ENCODE peak calls at places on chromosome 2, in six cellular contexts. F is pancreas, I is astrocyte of the cerebellum, Y is MM.1S, G is GM23338, J is body of pancreas. Z is an unnamed sample.

GRCh38 chr2:70258532-70258875 is 567 bp downstream of the PCYOX1 start:
- DNase-seq in F (peak; percentile 59), I (no peak), Y (peak; percentile 25), J (peak; percentile 75), G (peak; percentile 35), Z (no peak)

GRCh38 chr2:72494392-72494791 is 331.4 kb downstream of the EXOC6B start:
- DNase-seq in Y (no peak), F (no peak), I (no peak), G (no peak), J (no peak), Z (no peak)

GRCh38 chr2:218263817-218264611 is 3.2 kb downstream of the GPBAR1 start:
- DNase-seq in J (no peak), G (no peak), I (no peak), Y (no peak), F (no peak), Z (no peak)

GRCh38 chr2:23381084-23381483 is 3.9 kb upstream of the KLHL29 start:
- DNase-seq in Y (no peak), I (peak; percentile 20), F (peak; percentile 66), J (peak; percentile 82), G (no peak), Z (no peak)

GRCh38 chr2:197113221-197113831 is 186.8 kb upstream of the PGAP1 start:
- DNase-seq in I (no peak), Y (peak; percentile 45), G (peak; percentile 63), F (no peak), J (no peak), Z (no peak)

GRCh38 chr2:24491626-24492282 is 700 bp downstream of the NCOA1 start:
- DNase-seq in G (peak; percentile 77), Y (peak; percentile 47), I (no peak), F (peak; percentile 51), J (peak; percentile 50), Z (no peak)

GRCh38 chr2:235160281-235160805 is 208.5 kb downstream of the SH3BP4 start:
- DNase-seq in J (no peak), I (no peak), Y (no peak), G (no peak), F (no peak), Z (no peak)

GRCh38 chr2:157840568-157841156 is 35.5 kb downstream of the ACVR1 start:
- DNase-seq in G (no peak), F (peak; percentile 73), J (peak; percentile 81), I (peak; percentile 83), Y (no peak), Z (no peak)

GRCh38 chr2:1791670-1792069 is 47.4 kb upstream of the PXDN start:
- DNase-seq in I (no peak), J (no peak), F (no peak), Y (no peak), G (no peak), Z (no peak)

GRCh38 chr2:176637497-176638166 is 368.4 kb downstream of the MTX2 start:
- DNase-seq in I (no peak), F (peak; percentile 29), G (peak; percentile 74), Y (peak; percentile 37), J (peak; percentile 4), Z (no peak)

GRCh38 chr2:72937356-72937669 is 20.0 kb downstream of the EMX1 start:
- DNase-seq in F (no peak), J (no peak), Y (no peak), G (no peak), I (no peak), Z (no peak)

GRCh38 chr2:219643788-219644398 is 16.5 kb downstream of the SLC4A3 start:
- DNase-seq in I (no peak), Y (no peak), F (no peak), J (no peak), G (peak; percentile 75), Z (no peak)

GRCh38 chr2:40403233-40403841 is 48.6 kb downstream of the SLC8A1 start:
- DNase-seq in I (peak; percentile 18), F (no peak), Y (no peak), J (no peak), G (no peak), Z (no peak)

GRCh38 chr2:36812196-36812595 is 115.7 kb downstream of the VIT start:
- DNase-seq in G (peak; percentile 84), F (no peak), I (no peak), J (no peak), Y (no peak), Z (no peak)

GRCh38 chr2:128343459-128343858 is 24.8 kb upstream of the HS6ST1 start:
- DNase-seq in G (no peak), F (no peak), Y (no peak), I (no peak), J (no peak), Z (no peak)

GRCh38 chr2:195533771-195534642 is 123.0 kb upstream of the SLC39A10 start:
- DNase-seq in I (peak; percentile 83), J (peak; percentile 56), Y (no peak), G (peak; percentile 11), F (no peak), Z (no peak)

GRCh38 chr2:71462641-71463341 is 9.4 kb downstream of the DYSF start:
- DNase-seq in J (no peak), I (no peak), F (no peak), Y (no peak), G (no peak), Z (no peak)

GRCh38 chr2:33068261-33068660 is 121.5 kb downstream of the LTBP1 start:
- DNase-seq in G (no peak), Y (no peak), F (no peak), J (no peak), I (no peak), Z (no peak)

GRCh38 chr2:54631755-54632154 is 91.7 kb upstream of the EML6 start:
- DNase-seq in J (no peak), Y (no peak), G (no peak), I (no peak), F (no peak), Z (no peak)

GRCh38 chr2:162175720-162176119 is 23.7 kb upstream of the GCG start:
- DNase-seq in F (no peak), Y (no peak), J (no peak), I (no peak), G (no peak), Z (peak; percentile 79)

GRCh38 chr2:208006325-208006724 is 19.0 kb downstream of the PLEKHM3 start:
- DNase-seq in I (no peak), Y (no peak), J (no peak), F (no peak), G (peak; percentile 30), Z (no peak)

GRCh38 chr2:234329202-234329930 is 167.5 kb downstream of the ARL4C start:
- DNase-seq in G (no peak), I (no peak), F (no peak), J (no peak), Y (no peak), Z (no peak)

GRCh38 chr2:112627060-112628040 is 18.4 kb upstream of the SLC20A1 start:
- DNase-seq in I (peak; percentile 87), F (no peak), G (no peak), J (peak; percentile 62), Y (no peak), Z (no peak)

GRCh38 chr2:69917854-69918253 is 2.9 kb downstream of the MXD1 start:
- DNase-seq in J (peak; percentile 44), Y (no peak), F (no peak), I (peak; percentile 60), G (no peak), Z (no peak)

GRCh38 chr2:7825591-7826312 is 856.1 kb upstream of the ID2 start:
- DNase-seq in F (peak; percentile 47), I (peak; percentile 94), Y (peak; percentile 40), J (peak; percentile 72), G (no peak), Z (no peak)

GRCh38 chr2:48589170-48589767 is 28.4 kb upstream of the GTF2A1L start:
- DNase-seq in F (peak; percentile 23), G (peak; percentile 62), I (no peak), Y (no peak), J (peak; percentile 32), Z (no peak)

GRCh38 chr2:18444806-18445205 is 115.6 kb downstream of the RDH14 start:
- DNase-seq in I (no peak), F (no peak), G (no peak), Y (no peak), J (no peak), Z (no peak)

DNA sequence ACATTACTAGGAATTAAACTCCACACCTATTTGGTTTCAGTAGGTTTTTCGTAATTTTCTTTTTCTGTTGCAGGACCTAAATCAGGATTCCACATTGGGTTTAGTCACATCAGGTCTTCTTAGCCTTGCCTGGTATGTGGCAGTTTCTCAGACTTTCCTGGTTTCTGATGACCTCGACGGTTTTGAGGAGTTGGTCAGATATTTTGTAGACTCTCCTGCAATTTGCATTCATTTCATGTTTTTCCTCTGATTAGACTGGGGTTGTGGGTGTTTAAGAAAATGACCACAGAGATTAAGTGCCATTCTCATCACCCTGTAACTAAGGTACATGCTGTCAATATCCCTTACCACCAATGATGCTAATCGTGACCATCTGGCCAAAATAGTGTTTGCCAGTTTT is 97.3 kb upstream of the ST6GAL2 start:
- DNase-seq in F (no peak), J (no peak), Y (no peak), I (no peak), G (no peak), Z (no peak)
- H3K4me3 ChIP-seq in F (no peak overlapping the region), J (no peak overlapping the region), Y (no peak overlapping the region), I (no peak overlapping the region), G (no peak overlapping the region), Z (no peak overlapping the region)

GRCh38 chr2:189115126-189115525 is 64.4 kb downstream of the COL5A2 start:
- DNase-seq in I (peak; percentile 40), G (peak; percentile 19), Y (no peak), F (no peak), J (no peak), Z (no peak)
- TF ChIP-seq CTCF in I (no peak), G (no peak), Y (no peak), F (no peak), J (no peak), Z (peak; percentile 29)

GRCh38 chr2:185736210-185736609 is 2.4 kb upstream of the FSIP2 start:
- DNase-seq in G (no peak), I (no peak), F (no peak), Y (peak; percentile 61), J (no peak), Z (no peak)

GRCh38 chr2:185734658-185735057 is 3.9 kb upstream of the FSIP2 start:
- DNase-seq in I (no peak), Y (no peak), J (no peak), F (no peak), G (no peak), Z (no peak)

GRCh38 chr2:185738679-185739472 is at the start of gene FSIP2:
- DNase-seq in J (peak; percentile 87), F (peak; percentile 89), I (no peak), Y (peak; percentile 82), G (peak; percentile 94), Z (peak; percentile 67)
- H3K4me3 ChIP-seq in J (no peak within 1 kb of the TSS), F (peak within 1 kb of the TSS; percentile 49), I (peak within 1 kb of the TSS; percentile 32), Y (peak within 1 kb of the TSS; percentile 66), G (peak within 1 kb of the TSS; percentile 73), Z (peak within 1 kb of the TSS; percentile 49)

GRCh38 chr2:96580771-96581170 is 44.2 kb downstream of the ARID5A start:
- DNase-seq in Y (no peak), I (no peak), G (peak; percentile 56), J (peak; percentile 57), F (no peak), Z (no peak)

GRCh38 chr2:96578731-96579130 is 42.2 kb downstream of the ARID5A start:
- DNase-seq in Y (no peak), G (no peak), J (no peak), F (no peak), I (no peak), Z (no peak)

GRCh38 chr2:96575790-96576456 is 39.4 kb downstream of the ARID5A start:
- DNase-seq in Y (no peak), J (no peak), G (no peak), F (no peak), I (no peak), Z (no peak)

GRCh38 chr2:96584017-96584416 is 47.5 kb downstream of the ARID5A start:
- DNase-seq in J (no peak), F (no peak), Y (no peak), G (no peak), I (no peak), Z (no peak)

GRCh38 chr2:96579422-96579821 is 42.9 kb downstream of the ARID5A start:
- DNase-seq in Y (no peak), F (no peak), I (no peak), G (peak; percentile 34), J (no peak), Z (no peak)
- TF ChIP-seq CTCF in Y (no peak), F (no peak), I (no peak), G (no peak), J (no peak), Z (no peak)

Z was measured in LNCaP clone FGC.